ENCODE peak calls at places on chromosomes 2 and 18, in seven cellular contexts. I is endothelial cell of umbilical vein, L is OCI-LY7, F is PC-9, U is H9, Z is HCT116, D is GM23248. K is an unnamed sample. For H4K20me1, the result is how much of the 10 kb centered on the place peaks cover.

GRCh38 chr2:218425531-218425930 is 6.6 kb downstream of the VIL1 start:
- DNase-seq in I (no peak), L (no peak), U (no peak), D (no peak), Z (no peak), F (no peak), K (no peak)

GRCh38 chr2:188369365-188369764 is 77.7 kb downstream of the GULP1 start:
- DNase-seq in F (no peak), L (peak), D (peak), Z (peak), I (peak), U (no peak), K (peak)

GRCh38 chr2:119256574-119256921 is 32.9 kb downstream of the STEAP3 start:
- DNase-seq in L (no peak), U (no peak), I (no peak), D (no peak), F (no peak), Z (no peak), K (no peak)

GRCh38 chr2:239762742-239763269 is 262.3 kb downstream of the NDUFA10 start:
- DNase-seq in Z (no peak), U (no peak), D (peak), F (no peak), I (no peak), L (no peak), K (no peak)

GRCh38 chr2:230694241-230694640 is 18.4 kb upstream of the CAB39 start:
- DNase-seq in L (no peak), I (no peak), F (peak), U (no peak), Z (no peak), D (no peak), K (no peak)

GRCh38 chr18:26941608-26942007 is 76.1 kb upstream of the AQP4 start:
- DNase-seq in Z (no peak), L (no peak), F (no peak), U (no peak), D (no peak), I (no peak), K (no peak)

GRCh38 chr18:39776766-39777165 is 2178.3 kb upstream of the PIK3C3 start:
- DNase-seq in Z (no peak), I (no peak), U (no peak), F (no peak), L (no peak), D (no peak), K (no peak)

GRCh38 chr2:133721155-133721554 is 152.9 kb upstream of the NCKAP5 start:
- DNase-seq in L (no peak), Z (no peak), I (no peak), U (no peak), D (no peak), F (no peak), K (no peak)

GRCh38 chr2:127811922-127812321 is 951 bp upstream of the WDR33 start:
- DNase-seq in I (no peak), D (no peak), U (no peak), Z (no peak), F (no peak), L (no peak), K (no peak)

GRCh38 chr2:30161929-30162328 is 15.1 kb downstream of the YPEL5 start:
- DNase-seq in F (no peak), U (no peak), I (no peak), L (no peak), D (no peak), Z (no peak), K (no peak)

GRCh38 chr2:174984561-174984960 is 20.6 kb downstream of the CHN1 start:
- DNase-seq in F (no peak), U (no peak), D (no peak), I (no peak), Z (no peak), L (no peak), K (no peak)

GRCh38 chr2:64652231-64653173 is 1.2 kb downstream of the SERTAD2 start:
- DNase-seq in L (peak), F (peak), I (peak), Z (no peak), U (no peak), D (peak), K (peak)

GRCh38 chr2:212328129-212328528 is 210.5 kb downstream of the ERBB4 start:
- DNase-seq in U (no peak), L (no peak), Z (no peak), F (no peak), I (no peak), D (peak), K (no peak)

GRCh38 chr2:127753374-127753773 is 52.1 kb downstream of the SFT2D3 start:
- DNase-seq in F (no peak), U (no peak), D (no peak), I (no peak), Z (no peak), L (no peak), K (no peak)

GRCh38 chr18:12593861-12594260 is 64.0 kb downstream of the SPIRE1 start:
- DNase-seq in F (no peak), I (no peak), Z (no peak), U (no peak), D (peak), L (no peak), K (no peak)

DNA sequence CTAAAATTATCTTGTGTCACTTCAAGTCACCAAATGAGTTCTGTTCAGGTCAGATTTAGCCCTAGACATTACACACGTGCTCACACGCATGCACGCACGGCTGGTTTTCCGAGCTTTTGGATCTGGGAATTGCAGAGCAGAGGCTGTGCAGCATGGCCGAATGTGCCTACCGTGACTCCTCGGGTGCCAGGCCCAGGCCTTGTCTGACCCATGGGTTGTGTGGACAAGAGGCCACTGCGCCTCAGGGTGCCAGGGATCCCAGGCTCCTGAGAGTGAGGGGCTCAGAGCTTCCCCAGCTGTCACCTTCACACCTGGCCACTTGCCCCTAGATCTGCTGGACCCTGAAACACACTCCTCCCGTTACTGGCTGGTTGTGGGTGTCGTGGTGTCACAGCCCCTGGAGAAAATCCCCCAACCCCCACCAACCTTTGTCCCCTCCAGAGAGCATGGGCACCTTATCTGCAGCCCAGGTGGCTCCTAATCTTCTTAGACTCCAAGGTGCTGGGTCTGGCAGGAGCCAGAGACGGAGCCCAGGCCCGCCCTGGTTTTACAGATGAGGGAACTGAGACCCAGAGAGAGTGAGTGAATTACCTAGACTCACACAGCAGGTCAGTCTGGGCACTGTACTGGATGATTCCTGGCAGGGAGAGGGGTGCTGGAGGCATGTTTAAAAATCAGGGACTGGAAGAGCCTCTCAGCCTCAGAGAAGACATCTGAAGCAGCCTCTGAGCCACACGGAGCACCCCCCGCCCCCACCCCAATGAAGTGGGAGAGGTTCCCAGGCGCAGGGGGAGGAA is 56.8 kb downstream of the ATOH8 start:
- DNase-seq in L (no peak), Z (no peak), I (no peak), F (no peak), D (no peak), U (no peak), K (no peak)
- H3K4me2 ChIP-seq in L (no peak), Z (no peak), I (no peak), F (no peak), D (peak), U (no peak), K (no peak)

DNA sequence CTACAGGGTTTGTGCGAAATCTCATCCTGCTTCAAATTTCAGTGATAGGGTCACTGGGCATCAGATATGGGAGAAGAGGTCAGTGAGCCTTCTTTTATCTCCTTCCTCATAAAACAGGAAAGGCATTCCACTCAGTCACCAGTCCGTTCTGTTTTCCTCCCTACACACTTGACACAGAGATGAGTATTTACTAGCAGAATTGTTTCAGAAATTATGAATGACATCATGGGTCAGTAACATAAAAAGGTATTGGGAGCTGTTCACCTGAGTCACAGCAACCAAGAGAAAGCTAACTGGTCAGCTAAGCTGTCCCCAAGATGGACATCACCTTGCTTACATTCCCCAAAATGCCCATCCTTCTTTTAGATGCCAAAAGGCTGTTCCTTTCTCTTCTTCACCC is 96.3 kb downstream of the ACVR1 start:
- DNase-seq in F (no peak), U (no peak), Z (no peak), I (no peak), L (no peak), D (no peak), K (no peak)
- H4K20me1 ChIP-seq in F (under half), U (under half), Z (under half), I (under half), L (under half), D (under half), K (under half)

GRCh38 chr18:48839819-48840490 is 110.8 kb downstream of the SMAD7 start:
- DNase-seq in Z (no peak), I (no peak), U (no peak), L (no peak), F (no peak), D (no peak), K (no peak)

GRCh38 chr18:48840491-48840877 is 110.3 kb downstream of the SMAD7 start:
- DNase-seq in U (no peak), I (no peak), F (no peak), L (no peak), D (no peak), Z (no peak), K (no peak)

GRCh38 chr18:48837676-48838075 is 113.1 kb downstream of the SMAD7 start:
- DNase-seq in U (no peak), Z (no peak), F (no peak), I (no peak), L (no peak), D (no peak), K (no peak)

GRCh38 chr18:48838166-48838775 is 112.5 kb downstream of the SMAD7 start:
- DNase-seq in D (no peak), L (no peak), F (no peak), Z (no peak), I (no peak), U (no peak), K (no peak)

GRCh38 chr18:48838921-48839818 is 111.6 kb downstream of the SMAD7 start:
- DNase-seq in U (no peak), D (peak), Z (no peak), L (no peak), F (peak), I (no peak), K (no peak)
- H3K4me2 ChIP-seq in U (no peak), D (peak), Z (peak), L (no peak), F (peak), I (no peak), K (no peak)

GRCh38 chr2:46555011-46555410 is 75.6 kb downstream of the TMEM247 start:
- DNase-seq in L (peak), D (no peak), U (peak), F (no peak), I (no peak), Z (no peak), K (no peak)

GRCh38 chr2:46552528-46552927 is 73.2 kb downstream of the TMEM247 start:
- DNase-seq in U (no peak), F (no peak), D (no peak), I (no peak), L (no peak), Z (no peak), K (no peak)

GRCh38 chr2:46557788-46558187 is 78.4 kb downstream of the TMEM247 start:
- DNase-seq in F (no peak), U (no peak), Z (no peak), I (no peak), D (no peak), L (no peak), K (no peak)

GRCh38 chr2:46554381-46554780 is 75.0 kb downstream of the TMEM247 start:
- DNase-seq in U (no peak), Z (no peak), L (no peak), D (peak), I (no peak), F (no peak), K (no peak)

GRCh38 chr2:46555646-46556205 is 76.4 kb downstream of the TMEM247 start:
- DNase-seq in F (no peak), Z (no peak), I (no peak), L (no peak), D (no peak), U (no peak), K (no peak)
- H4K20me1 ChIP-seq in F (under half), Z (under half), I (under half), L (under half), D (under half), U (under half), K (under half)

DNA sequence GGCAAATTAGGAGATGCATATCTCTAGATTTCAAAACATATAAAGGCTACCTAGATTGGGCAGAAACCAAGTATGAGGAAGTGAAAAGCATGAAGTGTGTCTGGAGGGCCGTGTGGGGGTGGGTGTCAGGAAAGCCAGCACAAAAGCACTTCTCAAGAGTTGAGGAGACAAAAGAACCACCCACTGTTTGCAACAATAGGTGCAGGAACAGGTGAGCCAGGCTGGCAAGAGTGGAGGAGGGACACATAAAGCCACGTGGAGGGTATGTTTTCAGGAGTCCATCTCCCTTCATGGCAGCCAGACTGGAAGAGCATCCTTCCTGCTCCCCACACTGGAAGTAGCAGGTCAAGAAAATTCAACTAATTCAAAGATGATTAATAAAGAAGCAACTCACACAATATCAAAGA is 96.4 kb downstream of the CERS6 start:
- DNase-seq in L (peak), F (no peak), U (peak), Z (no peak), D (no peak), I (no peak), K (peak)
- H3K4me2 ChIP-seq in L (peak), F (no peak), U (no peak), Z (no peak), D (no peak), I (no peak), K (peak)

DNA sequence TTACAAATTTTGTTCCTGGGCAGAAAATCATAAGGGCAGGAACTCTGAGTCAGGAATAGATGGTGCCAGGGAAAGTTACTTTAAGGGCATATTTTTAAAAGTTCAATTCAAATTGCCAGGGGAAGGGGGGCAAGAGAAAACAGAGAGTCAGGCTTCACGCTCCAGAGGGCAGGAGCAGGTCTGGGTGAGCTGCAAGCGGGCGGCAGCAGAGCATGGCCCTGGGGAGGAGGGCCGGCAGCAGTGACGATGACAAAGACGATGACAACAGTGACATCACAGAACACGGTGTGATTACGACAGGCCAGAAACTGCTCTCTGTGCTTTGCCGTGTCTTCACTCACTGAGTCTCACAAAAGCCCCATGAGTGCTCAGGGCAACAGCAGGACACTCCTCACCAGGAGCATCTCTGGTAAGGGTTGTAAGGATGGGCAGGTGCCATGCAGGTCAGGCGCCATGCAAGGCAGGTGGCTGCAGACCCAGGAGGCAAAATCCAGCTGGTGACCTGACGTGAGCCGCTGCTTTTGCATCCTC is 23.3 kb downstream of the CHST10 start:
- DNase-seq in U (no peak), F (no peak), D (no peak), Z (no peak), L (peak), I (no peak), K (no peak)
- H4K20me1 ChIP-seq in U (under half), F (under half), D (under half), Z (under half), L (under half), I (under half), K (under half)

GRCh38 chr2:196263181-196263747 is 91.9 kb upstream of the STK17B start:
- DNase-seq in F (no peak), Z (no peak), D (no peak), L (peak), U (no peak), I (peak), K (peak)
- H3K4me2 ChIP-seq in F (no peak), Z (no peak), D (no peak), L (peak), U (no peak), I (no peak), K (peak)

GRCh38 chr2:144936442-144936841 is 416.5 kb upstream of the ZEB2 start:
- DNase-seq in D (peak), F (no peak), Z (no peak), L (no peak), I (no peak), U (no peak), K (no peak)

GRCh38 chr2:144938308-144938709 is 418.4 kb upstream of the ZEB2 start:
- DNase-seq in D (peak), Z (no peak), U (no peak), L (no peak), F (no peak), I (peak), K (no peak)

GRCh38 chr2:144935736-144936135 is 415.8 kb upstream of the ZEB2 start:
- DNase-seq in F (no peak), I (no peak), Z (no peak), U (no peak), L (no peak), D (no peak), K (no peak)

GRCh38 chr2:144937899-144938298 is 418.0 kb upstream of the ZEB2 start:
- DNase-seq in Z (no peak), F (no peak), D (peak), L (no peak), U (no peak), I (no peak), K (no peak)

GRCh38 chr2:144937066-144937465 is 417.1 kb upstream of the ZEB2 start:
- DNase-seq in I (no peak), D (no peak), F (no peak), U (no peak), L (no peak), Z (no peak), K (no peak)
- H4K20me1 ChIP-seq in I (under half), D (under half), F (under half), U (under half), L (under half), Z (under half), K (under half)

K was measured in MM.1S.